ENCODE peak calls at places on chromosomes 12 and 14, in five cellular contexts. K is EH; J is A673; L is MCF 10A; N is activated CD4-positive, alpha-beta T cell treated with anti-CD3 and anti-CD28 coated beads, Interleukin-2, amount 10 ng/mL, durations not matched to agents 24 days and 14 days. W is an unnamed sample.

GRCh38 chr12:77122661-77123060 is 57.3 kb upstream of the E2F7 start:
- DNase-seq in K (peak), J (no peak), L (no peak), N (no peak), W (no peak)

GRCh38 chr12:43805149-43805856 is 814 bp downstream of the TWF1 start:
- DNase-seq in K (no peak), J (peak), L (peak), N (peak), W (no peak)

GRCh38 chr12:120470150-120470817 is 736 bp upstream of the SRSF9 start:
- DNase-seq in K (peak), J (peak), L (peak), N (no peak), W (no peak)

GRCh38 chr12:104177663-104178501 is 37.7 kb upstream of the TXNRD1 start:
- DNase-seq in K (peak), J (peak), L (peak), N (no peak), W (no peak)

GRCh38 chr14:51014086-51014485 is 69.8 kb upstream of the PYGL start:
- DNase-seq in K (peak), J (peak), L (peak), N (no peak), W (no peak)

GRCh38 chr14:60168841-60169240 is 3.6 kb upstream of the DHRS7 start:
- DNase-seq in K (no peak), J (no peak), L (no peak), N (no peak), W (no peak)

GRCh38 chr12:75717902-75718301 is 206.5 kb upstream of the KRR1 start:
- DNase-seq in K (no peak), J (no peak), L (no peak), N (no peak), W (no peak)

GRCh38 chr12:99670635-99671034 is 23.1 kb downstream of the GARIN6 start:
- DNase-seq in K (no peak), J (no peak), L (no peak), N (no peak), W (no peak)

GRCh38 chr12:12715459-12716150 is 1.6 kb upstream of the CDKN1B start:
- DNase-seq in K (no peak), J (no peak), L (no peak), N (peak), W (peak)

GRCh38 chr12:65827827-65828231 is 3.5 kb downstream of the HMGA2 start:
- DNase-seq in K (no peak), J (no peak), L (peak), N (no peak), W (no peak)

W was measured in amygdala.